ENCODE peak calls at places on chromosomes 12 and 14, in eight cellular contexts. P, R, Z, S, G, O, X and D are unnamed samples.
A peak's percentile ranks its signal among the peaks of the same experiment; 100 is the strongest.

GRCh38 chr14:73460691-73461127 is 2.4 kb upstream of the NUMB start:
- DNase-seq in P (no peak), R (no peak), Z (no peak), S (no peak), G (no peak), O (peak; percentile 81), X (peak; percentile 28), D (peak; percentile 44)

GRCh38 chr12:101173197-101173749 is 36.8 kb downstream of the SLC5A8 start:
- DNase-seq in P (no peak), R (no peak), Z (no peak), S (no peak), G (no peak), O (no peak), X (no peak), D (no peak)

GRCh38 chr14:95346820-95347219 is 27.1 kb upstream of the CLMN start:
- DNase-seq in P (no peak), R (no peak), Z (peak; percentile 41), S (no peak), G (no peak), O (no peak), X (no peak), D (no peak)

GRCh38 chr12:78711954-78712353 is 152.6 kb upstream of the SYT1 start:
- DNase-seq in P (no peak), R (no peak), Z (no peak), S (no peak), G (no peak), O (no peak), X (no peak), D (no peak)

GRCh38 chr12:62911288-62911687 is 23.7 kb downstream of the PPM1H start:
- DNase-seq in P (no peak), R (no peak), Z (no peak), S (no peak), G (no peak), O (no peak), X (no peak), D (no peak)

GRCh38 chr12:82904219-82904795 is 217.6 kb downstream of the TMTC2 start:
- DNase-seq in P (no peak), R (no peak), Z (no peak), S (no peak), G (no peak), O (no peak), X (no peak), D (no peak)

GRCh38 chr12:50922820-50923219 is 29.5 kb upstream of the HIGD1C start:
- DNase-seq in P (peak; percentile 11), R (no peak), Z (no peak), S (no peak), G (no peak), O (no peak), X (no peak), D (no peak)

GRCh38 chr12:40144023-40144422 is 38.1 kb upstream of the SLC2A13 start:
- DNase-seq in P (no peak), R (no peak), Z (no peak), S (no peak), G (no peak), O (no peak), X (no peak), D (no peak)

GRCh38 chr12:125295550-125295949 is 230.3 kb downstream of the AACS start:
- DNase-seq in P (no peak), R (no peak), Z (no peak), S (no peak), G (no peak), O (no peak), X (no peak), D (no peak)

GRCh38 chr12:102567031-102567985 is 86.9 kb upstream of the IGF1 start:
- DNase-seq in P (no peak), R (no peak), Z (no peak), S (no peak), G (no peak), O (no peak), X (no peak), D (peak; percentile 88)

GRCh38 chr14:85534435-85534834 is 4.5 kb downstream of the FLRT2 start:
- DNase-seq in P (no peak), R (no peak), Z (no peak), S (no peak), G (no peak), O (no peak), X (no peak), D (no peak)

GRCh38 chr12:103310871-103311270 is 184.9 kb downstream of the C12orf42 start:
- DNase-seq in P (no peak), R (no peak), Z (no peak), S (no peak), G (no peak), O (no peak), X (no peak), D (no peak)

GRCh38 chr14:58395815-58396626 is at the start of gene TOMM20L:
- DNase-seq in P (peak; percentile 93), R (peak; percentile 81), Z (peak; percentile 95), S (peak; percentile 75), G (no peak), O (peak; percentile 63), X (peak; percentile 80), D (peak; percentile 6)

GRCh38 chr12:43758247-43758727 is 303 bp downstream of the PUS7L start:
- DNase-seq in P (no peak), R (peak; percentile 44), Z (peak; percentile 47), S (peak; percentile 51), G (no peak), O (peak; percentile 50), X (no peak), D (no peak)